ENCODE peak calls at places on chromosomes 13 and 19, in seven cellular contexts. Q is SK-N-SH, V is HCT116, C is HepG2, E is NT2/D1, T is K562, A is GM12878. I is an unnamed sample.

GRCh38 chr13:52387721-52388120 is 18.3 kb downstream of the THSD1 start:
- DNase-seq in E (no peak), T (no peak), A (no peak), V (no peak), Q (no peak), C (no peak), I (no peak)

GRCh38 chr13:88031980-88032562 is 360.9 kb downstream of the SLITRK5 start:
- DNase-seq in C (no peak), A (no peak), V (no peak), Q (no peak), E (no peak), T (no peak), I (no peak)

GRCh38 chr13:112774829-112775565 is 85.2 kb downstream of the ATP11A start:
- DNase-seq in C (no peak), Q (no peak), T (no peak), E (no peak), V (no peak), A (no peak), I (no peak)

GRCh38 chr13:106756446-106756845 is 188.5 kb upstream of the ARGLU1 start:
- DNase-seq in A (no peak), Q (no peak), T (no peak), V (no peak), E (no peak), C (no peak), I (no peak)

GRCh38 chr13:82664183-82664582 is 1218.1 kb downstream of the SLITRK1 start:
- DNase-seq in Q (no peak), V (no peak), C (no peak), E (no peak), T (no peak), A (no peak), I (no peak)

GRCh38 chr13:45328661-45329105 is 12.3 kb downstream of the TPT1 start:
- DNase-seq in C (no peak), A (no peak), E (no peak), T (no peak), Q (no peak), V (no peak), I (no peak)

GRCh38 chr13:35764359-35765015 is 288.0 kb upstream of the MAB21L1 start:
- DNase-seq in Q (no peak), A (no peak), E (no peak), T (no peak), V (no peak), C (no peak), I (no peak)

GRCh38 chr13:28464861-28465260 is 30.1 kb downstream of the FLT1 start:
- DNase-seq in C (no peak), A (no peak), E (no peak), T (no peak), Q (no peak), V (no peak), I (no peak)

GRCh38 chr13:99959538-99960230 is 11.9 kb downstream of the ZIC5 start:
- DNase-seq in C (no peak), T (no peak), E (no peak), V (no peak), A (no peak), Q (no peak), I (peak; percentile 74)

GRCh38 chr13:32168136-32168535 is 136.6 kb downstream of the FRY start:
- DNase-seq in V (no peak), T (no peak), C (peak; percentile 9), A (no peak), E (no peak), Q (no peak), I (no peak)

GRCh38 chr13:51645154-51645650 is 60.9 kb downstream of the WDFY2 start:
- DNase-seq in E (no peak), T (no peak), A (no peak), Q (no peak), V (no peak), C (no peak), I (no peak)

GRCh38 chr19:11457115-11457514 is 21.7 kb downstream of the PRKCSH start:
- DNase-seq in A (no peak), T (peak; percentile 69), E (no peak), V (no peak), C (no peak), Q (peak; percentile 45), I (no peak)

GRCh38 chr19:45577111-45577905 is 7.3 kb downstream of the OPA3 start:
- DNase-seq in T (no peak), E (no peak), A (no peak), V (no peak), C (peak; percentile 86), Q (no peak), I (no peak)

GRCh38 chr13:111665691-111666095 is 345.3 kb downstream of the TEX29 start:
- DNase-seq in Q (no peak), E (no peak), C (no peak), A (no peak), V (no peak), T (no peak), I (no peak)

GRCh38 chr13:91572439-91572838 is 174.0 kb downstream of the GPC5 start:
- DNase-seq in A (no peak), Q (no peak), V (no peak), T (no peak), E (no peak), C (no peak), I (no peak)

GRCh38 chr13:41026806-41027205 is 7.7 kb upstream of the ELF1 start:
- DNase-seq in A (no peak), T (no peak), E (no peak), Q (no peak), V (no peak), C (no peak), I (no peak)

GRCh38 chr13:41028051-41028450 is 8.9 kb upstream of the ELF1 start:
- DNase-seq in C (no peak), T (no peak), Q (no peak), E (no peak), A (no peak), V (no peak), I (no peak)

GRCh38 chr13:41032646-41033396 is 13.7 kb upstream of the ELF1 start:
- DNase-seq in Q (no peak), C (no peak), V (no peak), T (no peak), E (no peak), A (no peak), I (no peak)

GRCh38 chr13:41025518-41025917 is 6.4 kb upstream of the ELF1 start:
- DNase-seq in Q (no peak), E (no peak), V (no peak), C (peak; percentile 81), T (no peak), A (no peak), I (no peak)

GRCh38 chr13:41029629-41030028 is 10.5 kb upstream of the ELF1 start:
- DNase-seq in V (no peak), T (no peak), E (no peak), C (no peak), Q (no peak), A (no peak), I (no peak)
- TF ChIP-seq YY1 in V (no peak), T (no peak), E (no peak), C (no peak), Q (no peak), A (no peak), I (no peak)

GRCh38 chr13:48594080-48594815 is 59.5 kb upstream of the CYSLTR2 start:
- DNase-seq in C (no peak), T (no peak), E (no peak), V (no peak), Q (no peak), A (no peak), I (no peak)

GRCh38 chr13:48593551-48593950 is 60.2 kb upstream of the CYSLTR2 start:
- DNase-seq in Q (no peak), T (no peak), C (no peak), V (no peak), E (no peak), A (no peak), I (no peak)

GRCh38 chr13:48596128-48596429 is 57.6 kb upstream of the CYSLTR2 start:
- DNase-seq in Q (no peak), A (no peak), C (no peak), V (no peak), E (no peak), T (no peak), I (no peak)

GRCh38 chr13:48591889-48592725 is 59.2 kb upstream of the RCBTB2 start:
- DNase-seq in E (no peak), C (no peak), Q (no peak), T (no peak), A (no peak), V (no peak), I (no peak)

GRCh38 chr13:48595330-48596127 is 58.2 kb upstream of the CYSLTR2 start:
- DNase-seq in C (peak; percentile 79), V (peak; percentile 50), A (no peak), Q (peak; percentile 48), E (no peak), T (peak; percentile 12), I (no peak)
- TF ChIP-seq YY1 in C (no peak), V (no peak), A (peak; percentile 44), Q (no peak), E (no peak), T (no peak), I (no peak)

DNA sequence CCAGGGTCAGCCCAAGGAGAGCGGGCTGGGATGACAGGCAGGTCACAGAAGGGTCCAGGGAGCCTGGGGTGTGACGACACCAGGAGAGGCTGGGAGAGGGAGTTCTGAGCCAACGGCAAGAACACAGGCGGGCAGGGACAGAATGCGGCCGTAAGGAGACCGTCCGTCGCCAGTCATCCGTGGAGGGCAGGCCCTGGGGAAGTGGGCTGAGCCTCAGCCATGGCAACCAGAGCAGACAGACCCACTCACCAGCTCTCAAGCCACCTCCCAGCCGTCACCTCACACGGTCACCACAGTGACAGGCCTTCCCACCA is 3.7 kb upstream of the TMEM86B start:
- DNase-seq in A (no peak), Q (no peak), C (no peak), E (no peak), T (no peak), V (no peak), I (no peak)
- TF ChIP-seq YY1 in A (no peak), Q (no peak), C (no peak), E (no peak), T (no peak), V (no peak), I (no peak)

GRCh38 chr19:6865849-6866248 is 21.5 kb upstream of the ADGRE1 start:
- DNase-seq in T (no peak), A (no peak), V (no peak), Q (no peak), E (no peak), C (no peak), I (no peak)

GRCh38 chr19:6866646-6867255 is 20.6 kb upstream of the ADGRE1 start:
- DNase-seq in T (no peak), C (no peak), A (no peak), Q (no peak), E (no peak), V (no peak), I (no peak)

GRCh38 chr19:6862673-6863078 is 24.7 kb upstream of the ADGRE1 start:
- DNase-seq in V (peak; percentile 81), Q (peak; percentile 65), A (peak; percentile 80), C (peak; percentile 83), E (peak; percentile 40), T (peak; percentile 77), I (peak; percentile 49)

GRCh38 chr19:6873708-6874431 is 13.5 kb upstream of the ADGRE1 start:
- DNase-seq in T (no peak), Q (no peak), V (no peak), E (no peak), A (no peak), C (no peak), I (no peak)

DNA sequence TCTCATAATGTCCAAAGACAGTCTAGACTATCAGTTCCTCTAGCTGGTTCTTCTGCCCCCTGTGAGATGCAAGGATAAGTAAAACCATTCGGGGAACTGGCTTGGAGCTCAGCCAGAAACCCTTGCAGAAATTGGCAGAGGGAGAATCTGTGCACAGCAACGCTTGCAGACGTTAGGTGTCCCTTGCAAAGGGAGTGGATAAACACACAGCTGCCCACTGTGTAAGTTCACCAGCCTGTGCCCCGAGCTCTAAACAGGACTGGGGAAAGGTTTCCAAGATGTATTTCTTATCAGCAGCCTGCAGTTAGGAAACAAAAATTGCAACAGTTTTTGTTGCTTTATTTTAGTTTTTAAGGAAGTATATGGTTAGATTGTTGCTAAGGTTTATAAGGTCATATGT is 19.0 kb upstream of the ADGRE1 start:
- DNase-seq in A (no peak), V (no peak), T (no peak), Q (no peak), E (no peak), C (no peak), I (no peak)
- TF ChIP-seq YY1 in A (no peak), V (no peak), T (no peak), Q (no peak), E (no peak), C (no peak), I (no peak)

I was measured in H1.